ENCODE peak calls at places on chromosomes 6 and 20, in eight cellular contexts. B is activated CD8-positive, alpha-beta memory T cell treated with anti-CD3 and anti-CD28 coated beads for 48 hours; V is retina; Y is choroid plexus epithelial cell; C is SJSA1; Z is fibroblast of villous mesenchyme; L is endothelial cell; N is fibroblast of pulmonary artery. Q is an unnamed sample.

GRCh38 chr6:106159531-106159940 is 73.4 kb downstream of the PRDM1 start:
- DNase-seq in B (no peak), V (no peak), Y (peak), C (peak), Z (peak), L (no peak), N (peak), Q (peak)

GRCh38 chr6:43510827-43511163 is 649 bp upstream of the LRRC73 start:
- DNase-seq in B (no peak), V (no peak), Y (no peak), C (no peak), Z (no peak), L (no peak), N (no peak), Q (no peak)

GRCh38 chr6:113672691-113673149 is 184.4 kb upstream of the MARCKS start:
- DNase-seq in B (no peak), V (no peak), Y (no peak), C (no peak), Z (peak), L (no peak), N (peak), Q (peak)

GRCh38 chr20:36468149-36469000 is 72.9 kb upstream of the MYL9 start:
- DNase-seq in B (no peak), V (peak), Y (no peak), C (no peak), Z (no peak), L (no peak), N (no peak), Q (no peak)

GRCh38 chr20:29690274-29690673 is 1567.2 kb upstream of the DEFB115 start:
- DNase-seq in B (no peak), V (no peak), Y (no peak), C (no peak), Z (no peak), L (no peak), N (no peak), Q (no peak)

GRCh38 chr6:73308712-73309533 is 45.2 kb downstream of the DPPA5 start:
- DNase-seq in B (no peak), V (no peak), Y (peak), C (no peak), Z (peak), L (peak), N (peak), Q (peak)

GRCh38 chr6:34551720-34552119 is 4.4 kb downstream of the SPDEF start:
- DNase-seq in B (no peak), V (no peak), Y (no peak), C (no peak), Z (no peak), L (no peak), N (no peak), Q (no peak)

GRCh38 chr6:46473866-46474265 is 17.4 kb downstream of the RCAN2 start:
- DNase-seq in B (no peak), V (no peak), Y (peak), C (peak), Z (no peak), L (no peak), N (no peak), Q (peak)

GRCh38 chr6:7108964-7109836 is 1.4 kb downstream of the RREB1 start:
- DNase-seq in B (peak), V (peak), Y (peak), C (peak), Z (peak), L (peak), N (peak), Q (peak)

GRCh38 chr20:64066984-64067605 is 4.1 kb downstream of the TCEA2 start:
- DNase-seq in B (no peak), V (no peak), Y (no peak), C (no peak), Z (no peak), L (no peak), N (no peak), Q (no peak)

GRCh38 chr6:167791780-167792478 is 34.8 kb upstream of the AFDN start:
- DNase-seq in B (no peak), V (no peak), Y (no peak), C (no peak), Z (no peak), L (no peak), N (no peak), Q (no peak)

GRCh38 chr6:96837138-96837971 is at the start of gene GPR63:
- DNase-seq in B (peak), V (peak), Y (peak), C (peak), Z (peak), L (peak), N (peak), Q (peak)

GRCh38 chr20:10777713-10778112 is 103.9 kb upstream of the JAG1 start:
- DNase-seq in B (no peak), V (no peak), Y (no peak), C (no peak), Z (no peak), L (no peak), N (no peak), Q (no peak)

GRCh38 chr6:37051138-37052026 is 45.9 kb downstream of the FGD2 start:
- DNase-seq in B (peak), V (peak), Y (peak), C (peak), Z (peak), L (peak), N (peak), Q (peak)

GRCh38 chr20:53162251-53162835 is 190.2 kb downstream of the TSHZ2 start:
- DNase-seq in B (no peak), V (no peak), Y (peak), C (no peak), Z (peak), L (peak), N (peak), Q (peak)

GRCh38 chr20:50821257-50821921 is 26.5 kb downstream of the BCAS4 start:
- DNase-seq in B (no peak), V (peak), Y (no peak), C (no peak), Z (no peak), L (no peak), N (no peak), Q (no peak)

Q was measured in GM03348.